ENCODE peak calls at places on chromosome 17, in ten cellular contexts. One of them, this sample, is unnamed.

GRCh38 chr17:36629970-36630369 is 28.6 kb downstream of the MRM1 start:
- DNase-seq in transverse colon: no peak
- DNase-seq in HCT116: no peak
- DNase-seq in spleen: no peak
- DNase-seq in prostate gland: no peak
- DNase-seq in GM23338: no peak
- DNase-seq in Panc1: no peak
- DNase-seq in stomach: no peak
- DNase-seq in suprapubic skin: no peak
- DNase-seq in HL-60: no peak
- DNase-seq in this sample: no peak

GRCh38 chr17:7356072-7356549 is 1.2 kb downstream of the TMEM95 start:
- DNase-seq in transverse colon: peak; percentile 91
- DNase-seq in HCT116: peak; percentile 83
- DNase-seq in spleen: peak; percentile 96
- DNase-seq in prostate gland: peak; percentile 71
- DNase-seq in GM23338: peak; percentile 97
- DNase-seq in Panc1: no peak
- DNase-seq in stomach: peak; percentile 89
- DNase-seq in suprapubic skin: peak; percentile 90
- DNase-seq in HL-60: peak; percentile 65
- DNase-seq in this sample: no peak

GRCh38 chr17:17433260-17433659 is 43.5 kb upstream of the MED9 start:
- DNase-seq in transverse colon: no peak
- DNase-seq in HCT116: no peak
- DNase-seq in spleen: no peak
- DNase-seq in prostate gland: no peak
- DNase-seq in GM23338: peak; percentile 11
- DNase-seq in Panc1: no peak
- DNase-seq in stomach: no peak
- DNase-seq in suprapubic skin: no peak
- DNase-seq in HL-60: peak; percentile 84
- DNase-seq in this sample: no peak

GRCh38 chr17:48997103-48997826 is at the start of gene IGF2BP1:
- DNase-seq in transverse colon: no peak
- DNase-seq in HCT116: no peak
- DNase-seq in spleen: no peak
- DNase-seq in prostate gland: no peak
- DNase-seq in GM23338: peak; percentile 88
- DNase-seq in Panc1: no peak
- DNase-seq in stomach: no peak
- DNase-seq in suprapubic skin: peak; percentile 64
- DNase-seq in HL-60: no peak
- DNase-seq in this sample: no peak

GRCh38 chr17:27541326-27542023 is 85.2 kb downstream of the KSR1 start:
- DNase-seq in transverse colon: no peak
- DNase-seq in HCT116: no peak
- DNase-seq in spleen: peak; percentile 44
- DNase-seq in prostate gland: no peak
- DNase-seq in GM23338: no peak
- DNase-seq in Panc1: no peak
- DNase-seq in stomach: no peak
- DNase-seq in suprapubic skin: no peak
- DNase-seq in HL-60: no peak
- DNase-seq in this sample: no peak

GRCh38 chr17:78204387-78205123 is 9.5 kb upstream of the BIRC5 start:
- DNase-seq in transverse colon: no peak
- DNase-seq in HCT116: no peak
- DNase-seq in spleen: no peak
- DNase-seq in prostate gland: no peak
- DNase-seq in GM23338: no peak
- DNase-seq in Panc1: no peak
- DNase-seq in stomach: no peak
- DNase-seq in suprapubic skin: no peak
- DNase-seq in HL-60: no peak
- DNase-seq in this sample: no peak

GRCh38 chr17:32960815-32961214 is 30.8 kb upstream of the SPACA3 start:
- DNase-seq in transverse colon: no peak
- DNase-seq in HCT116: no peak
- DNase-seq in spleen: no peak
- DNase-seq in prostate gland: no peak
- DNase-seq in GM23338: no peak
- DNase-seq in Panc1: no peak
- DNase-seq in stomach: no peak
- DNase-seq in suprapubic skin: no peak
- DNase-seq in HL-60: no peak
- DNase-seq in this sample: no peak

GRCh38 chr17:40071720-40072480 is 9.1 kb downstream of the THRA start:
- DNase-seq in transverse colon: peak; percentile 89
- DNase-seq in HCT116: no peak
- DNase-seq in spleen: no peak
- DNase-seq in prostate gland: peak; percentile 88
- DNase-seq in GM23338: no peak
- DNase-seq in Panc1: no peak
- DNase-seq in stomach: peak; percentile 95
- DNase-seq in suprapubic skin: no peak
- DNase-seq in HL-60: peak; percentile 63
- DNase-seq in this sample: no peak

GRCh38 chr17:8131844-8132441 is 8.0 kb upstream of the HES7 start:
- DNase-seq in transverse colon: no peak
- DNase-seq in HCT116: no peak
- DNase-seq in spleen: no peak
- DNase-seq in prostate gland: no peak
- DNase-seq in GM23338: no peak
- DNase-seq in Panc1: no peak
- DNase-seq in stomach: no peak
- DNase-seq in suprapubic skin: no peak
- DNase-seq in HL-60: no peak
- DNase-seq in this sample: no peak

GRCh38 chr17:56142325-56142724 is 10.9 kb upstream of the ANKFN1 start:
- DNase-seq in transverse colon: no peak
- DNase-seq in HCT116: no peak
- DNase-seq in spleen: no peak
- DNase-seq in prostate gland: no peak
- DNase-seq in GM23338: no peak
- DNase-seq in Panc1: no peak
- DNase-seq in stomach: no peak
- DNase-seq in suprapubic skin: no peak
- DNase-seq in HL-60: no peak
- DNase-seq in this sample: no peak

GRCh38 chr17:34728771-34729310 is 149.5 kb downstream of the TMEM132E start:
- DNase-seq in transverse colon: no peak
- DNase-seq in HCT116: no peak
- DNase-seq in spleen: no peak
- DNase-seq in prostate gland: no peak
- DNase-seq in GM23338: peak; percentile 58
- DNase-seq in Panc1: no peak
- DNase-seq in stomach: no peak
- DNase-seq in suprapubic skin: peak; percentile 24
- DNase-seq in HL-60: no peak
- DNase-seq in this sample: no peak

GRCh38 chr17:78132086-78132676 is 1.6 kb downstream of the TMC8 start:
- DNase-seq in transverse colon: peak; percentile 83
- DNase-seq in HCT116: no peak
- DNase-seq in spleen: peak; percentile 97
- DNase-seq in prostate gland: peak; percentile 49
- DNase-seq in GM23338: peak; percentile 77
- DNase-seq in Panc1: no peak
- DNase-seq in stomach: peak; percentile 63
- DNase-seq in suprapubic skin: peak; percentile 84
- DNase-seq in HL-60: peak; percentile 88
- DNase-seq in this sample: no peak

GRCh38 chr17:50661795-50662391 is 27.2 kb downstream of the ABCC3 start:
- DNase-seq in transverse colon: peak; percentile 90
- DNase-seq in HCT116: peak; percentile 92
- DNase-seq in spleen: no peak
- DNase-seq in prostate gland: peak; percentile 70
- DNase-seq in GM23338: peak; percentile 51
- DNase-seq in Panc1: peak; percentile 79
- DNase-seq in stomach: peak; percentile 77
- DNase-seq in suprapubic skin: no peak
- DNase-seq in HL-60: no peak
- DNase-seq in this sample: no peak

GRCh38 chr17:9446528-9446927 is 129.1 kb downstream of the STX8 start:
- DNase-seq in transverse colon: no peak
- DNase-seq in HCT116: no peak
- DNase-seq in spleen: no peak
- DNase-seq in prostate gland: no peak
- DNase-seq in GM23338: no peak
- DNase-seq in Panc1: no peak
- DNase-seq in stomach: no peak
- DNase-seq in suprapubic skin: no peak
- DNase-seq in HL-60: no peak
- DNase-seq in this sample: no peak

GRCh38 chr17:70127221-70127873 is 42.0 kb upstream of the KCNJ2 start:
- DNase-seq in transverse colon: no peak
- DNase-seq in HCT116: no peak
- DNase-seq in spleen: no peak
- DNase-seq in prostate gland: no peak
- DNase-seq in GM23338: peak; percentile 12
- DNase-seq in Panc1: no peak
- DNase-seq in stomach: no peak
- DNase-seq in suprapubic skin: no peak
- DNase-seq in HL-60: no peak
- DNase-seq in this sample: no peak

GRCh38 chr17:67435122-67435521 is 58.0 kb downstream of the PITPNC1 start:
- DNase-seq in transverse colon: peak; percentile 40
- DNase-seq in HCT116: no peak
- DNase-seq in spleen: no peak
- DNase-seq in prostate gland: no peak
- DNase-seq in GM23338: no peak
- DNase-seq in Panc1: no peak
- DNase-seq in stomach: peak; percentile 34
- DNase-seq in suprapubic skin: no peak
- DNase-seq in HL-60: peak; percentile 86
- DNase-seq in this sample: no peak

GRCh38 chr17:50423553-50424159 is 2.4 kb upstream of the ACSF2 start:
- DNase-seq in transverse colon: no peak
- DNase-seq in HCT116: peak; percentile 77
- DNase-seq in spleen: no peak
- DNase-seq in prostate gland: peak; percentile 66
- DNase-seq in GM23338: peak; percentile 32
- DNase-seq in Panc1: no peak
- DNase-seq in stomach: no peak
- DNase-seq in suprapubic skin: no peak
- DNase-seq in HL-60: peak; percentile 28
- DNase-seq in this sample: no peak

GRCh38 chr17:78314683-78315354 is 45.1 kb downstream of the SOCS3 start:
- DNase-seq in transverse colon: no peak
- DNase-seq in HCT116: no peak
- DNase-seq in spleen: no peak
- DNase-seq in prostate gland: no peak
- DNase-seq in GM23338: peak; percentile 38
- DNase-seq in Panc1: no peak
- DNase-seq in stomach: no peak
- DNase-seq in suprapubic skin: no peak
- DNase-seq in HL-60: no peak
- DNase-seq in this sample: no peak

GRCh38 chr17:33680479-33680878 is 387.4 kb upstream of the ASIC2 start:
- DNase-seq in transverse colon: no peak
- DNase-seq in HCT116: no peak
- DNase-seq in spleen: no peak
- DNase-seq in prostate gland: no peak
- DNase-seq in GM23338: no peak
- DNase-seq in Panc1: no peak
- DNase-seq in stomach: no peak
- DNase-seq in suprapubic skin: no peak
- DNase-seq in HL-60: no peak
- DNase-seq in this sample: no peak

GRCh38 chr17:45246861-45247428 is 14.9 kb downstream of the SPATA32 start:
- DNase-seq in transverse colon: no peak
- DNase-seq in HCT116: no peak
- DNase-seq in spleen: peak; percentile 88
- DNase-seq in prostate gland: no peak
- DNase-seq in GM23338: peak; percentile 83
- DNase-seq in Panc1: no peak
- DNase-seq in stomach: no peak
- DNase-seq in suprapubic skin: no peak
- DNase-seq in HL-60: no peak
- DNase-seq in this sample: no peak

GRCh38 chr17:28745777-28746473 is 2.1 kb downstream of the TRAF4 start:
- DNase-seq in transverse colon: peak; percentile 61
- DNase-seq in HCT116: no peak
- DNase-seq in spleen: peak; percentile 72
- DNase-seq in prostate gland: no peak
- DNase-seq in GM23338: peak; percentile 60
- DNase-seq in Panc1: no peak
- DNase-seq in stomach: peak; percentile 85
- DNase-seq in suprapubic skin: no peak
- DNase-seq in HL-60: no peak
- DNase-seq in this sample: no peak
- TF ChIP-seq POLR2AphosphoS5 in transverse colon: no peak
- TF ChIP-seq POLR2AphosphoS5 in HCT116: peak; percentile 16
- TF ChIP-seq POLR2AphosphoS5 in spleen: no peak
- TF ChIP-seq POLR2AphosphoS5 in prostate gland: no peak
- TF ChIP-seq POLR2AphosphoS5 in GM23338: no peak
- TF ChIP-seq POLR2AphosphoS5 in Panc1: no peak
- TF ChIP-seq POLR2AphosphoS5 in stomach: no peak
- TF ChIP-seq POLR2AphosphoS5 in suprapubic skin: peak; percentile 39
- TF ChIP-seq POLR2AphosphoS5 in HL-60: no peak
- TF ChIP-seq POLR2AphosphoS5 in this sample: no peak

GRCh38 chr17:31856750-31857149 is 2.3 kb downstream of the COPRS start:
- DNase-seq in transverse colon: no peak
- DNase-seq in HCT116: no peak
- DNase-seq in spleen: no peak
- DNase-seq in prostate gland: no peak
- DNase-seq in GM23338: no peak
- DNase-seq in Panc1: no peak
- DNase-seq in stomach: no peak
- DNase-seq in suprapubic skin: no peak
- DNase-seq in HL-60: no peak
- DNase-seq in this sample: no peak
- H3K4me3 ChIP-seq in transverse colon: no peak overlapping the region
- H3K4me3 ChIP-seq in HCT116: no peak overlapping the region
- H3K4me3 ChIP-seq in spleen: no peak overlapping the region
- H3K4me3 ChIP-seq in prostate gland: no peak overlapping the region
- H3K4me3 ChIP-seq in GM23338: no peak overlapping the region
- H3K4me3 ChIP-seq in Panc1: no peak overlapping the region
- H3K4me3 ChIP-seq in stomach: no peak overlapping the region
- H3K4me3 ChIP-seq in suprapubic skin: no peak overlapping the region
- H3K4me3 ChIP-seq in HL-60: no peak overlapping the region
- H3K4me3 ChIP-seq in this sample: no peak overlapping the region

GRCh38 chr17:53012364-53012763 is 810.4 kb upstream of the KIF2B start:
- DNase-seq in transverse colon: no peak
- DNase-seq in HCT116: no peak
- DNase-seq in spleen: no peak
- DNase-seq in prostate gland: no peak
- DNase-seq in GM23338: peak; percentile 6
- DNase-seq in Panc1: no peak
- DNase-seq in stomach: no peak
- DNase-seq in suprapubic skin: no peak
- DNase-seq in HL-60: no peak
- DNase-seq in this sample: no peak

GRCh38 chr17:53017227-53017626 is 805.5 kb upstream of the KIF2B start:
- DNase-seq in transverse colon: no peak
- DNase-seq in HCT116: no peak
- DNase-seq in spleen: no peak
- DNase-seq in prostate gland: no peak
- DNase-seq in GM23338: no peak
- DNase-seq in Panc1: no peak
- DNase-seq in stomach: no peak
- DNase-seq in suprapubic skin: no peak
- DNase-seq in HL-60: no peak
- DNase-seq in this sample: no peak
- TF ChIP-seq POLR2AphosphoS5 in transverse colon: no peak
- TF ChIP-seq POLR2AphosphoS5 in HCT116: no peak
- TF ChIP-seq POLR2AphosphoS5 in spleen: no peak
- TF ChIP-seq POLR2AphosphoS5 in prostate gland: no peak
- TF ChIP-seq POLR2AphosphoS5 in GM23338: no peak
- TF ChIP-seq POLR2AphosphoS5 in Panc1: no peak
- TF ChIP-seq POLR2AphosphoS5 in stomach: no peak
- TF ChIP-seq POLR2AphosphoS5 in suprapubic skin: no peak
- TF ChIP-seq POLR2AphosphoS5 in HL-60: no peak
- TF ChIP-seq POLR2AphosphoS5 in this sample: no peak

GRCh38 chr17:1227917-1228751 is 42.1 kb upstream of the BHLHA9 start:
- DNase-seq in transverse colon: peak; percentile 50
- DNase-seq in HCT116: no peak
- DNase-seq in spleen: peak; percentile 84
- DNase-seq in prostate gland: no peak
- DNase-seq in GM23338: peak; percentile 58
- DNase-seq in Panc1: no peak
- DNase-seq in stomach: no peak
- DNase-seq in suprapubic skin: no peak
- DNase-seq in HL-60: no peak
- DNase-seq in this sample: no peak
- H3K4me3 ChIP-seq in transverse colon: peak overlapping the region; percentile 51
- H3K4me3 ChIP-seq in HCT116: no peak overlapping the region
- H3K4me3 ChIP-seq in spleen: peak overlapping the region; percentile 69
- H3K4me3 ChIP-seq in prostate gland: peak overlapping the region; percentile 47
- H3K4me3 ChIP-seq in GM23338: peak overlapping the region; percentile 61
- H3K4me3 ChIP-seq in Panc1: peak overlapping the region; percentile 55
- H3K4me3 ChIP-seq in stomach: peak overlapping the region; percentile 68
- H3K4me3 ChIP-seq in suprapubic skin: peak overlapping the region; percentile 69
- H3K4me3 ChIP-seq in HL-60: peak overlapping the region; percentile 60
- H3K4me3 ChIP-seq in this sample: peak overlapping the region; percentile 60

This sample was measured in vagina.